ENCODE peak calls at places on chromosome 7, in six cellular contexts. One of them, this sample, is unnamed.

GRCh38 chr7:27196287-27196739 is 3.6 kb downstream of the HOXA13 start:
- DNase-seq in MM.1S: peak; percentile 75
- DNase-seq in ovary: peak; percentile 54
- DNase-seq in PC-3: peak; percentile 89
- DNase-seq in sigmoid colon: peak; percentile 94
- DNase-seq in uterus: peak; percentile 82
- DNase-seq in this sample: peak; percentile 83

GRCh38 chr7:80934286-80934685 is 15.4 kb upstream of the SEMA3C start:
- DNase-seq in MM.1S: no peak
- DNase-seq in ovary: no peak
- DNase-seq in PC-3: peak; percentile 32
- DNase-seq in sigmoid colon: no peak
- DNase-seq in uterus: no peak
- DNase-seq in this sample: no peak

GRCh38 chr7:24025094-24025493 is 258.9 kb upstream of the NPY start:
- DNase-seq in MM.1S: no peak
- DNase-seq in ovary: no peak
- DNase-seq in PC-3: peak; percentile 11
- DNase-seq in sigmoid colon: no peak
- DNase-seq in uterus: no peak
- DNase-seq in this sample: no peak

GRCh38 chr7:2661602-2662272 is 26.3 kb upstream of the AMZ1 start:
- DNase-seq in MM.1S: no peak
- DNase-seq in ovary: no peak
- DNase-seq in PC-3: no peak
- DNase-seq in sigmoid colon: no peak
- DNase-seq in uterus: no peak
- DNase-seq in this sample: no peak

GRCh38 chr7:135508853-135509588 is 881 bp downstream of the CNOT4 start:
- DNase-seq in MM.1S: peak; percentile 53
- DNase-seq in ovary: peak; percentile 13
- DNase-seq in PC-3: peak; percentile 21
- DNase-seq in sigmoid colon: no peak
- DNase-seq in uterus: no peak
- DNase-seq in this sample: peak; percentile 65

GRCh38 chr7:137986252-137987010 is 15.5 kb downstream of the CREB3L2 start:
- DNase-seq in MM.1S: no peak
- DNase-seq in ovary: peak; percentile 53
- DNase-seq in PC-3: no peak
- DNase-seq in sigmoid colon: peak; percentile 79
- DNase-seq in uterus: peak; percentile 64
- DNase-seq in this sample: no peak

GRCh38 chr7:138878847-138879246 is 80.9 kb upstream of the ATP6V0A4 start:
- DNase-seq in MM.1S: no peak
- DNase-seq in ovary: no peak
- DNase-seq in PC-3: no peak
- DNase-seq in sigmoid colon: no peak
- DNase-seq in uterus: no peak
- DNase-seq in this sample: no peak

GRCh38 chr7:132751282-132751647 is 175.0 kb upstream of the PLXNA4 start:
- DNase-seq in MM.1S: no peak
- DNase-seq in ovary: no peak
- DNase-seq in PC-3: no peak
- DNase-seq in sigmoid colon: no peak
- DNase-seq in uterus: no peak
- DNase-seq in this sample: no peak

GRCh38 chr7:24401628-24402593 is 117.9 kb downstream of the NPY start:
- DNase-seq in MM.1S: peak; percentile 65
- DNase-seq in ovary: no peak
- DNase-seq in PC-3: peak; percentile 65
- DNase-seq in sigmoid colon: no peak
- DNase-seq in uterus: no peak
- DNase-seq in this sample: peak; percentile 31

GRCh38 chr7:45239486-45239885 is 81.9 kb downstream of the RAMP3 start:
- DNase-seq in MM.1S: no peak
- DNase-seq in ovary: no peak
- DNase-seq in PC-3: peak; percentile 86
- DNase-seq in sigmoid colon: no peak
- DNase-seq in uterus: no peak
- DNase-seq in this sample: no peak

GRCh38 chr7:86908948-86909347 is 150.5 kb downstream of the ELAPOR2 start:
- DNase-seq in MM.1S: peak; percentile 30
- DNase-seq in ovary: no peak
- DNase-seq in PC-3: peak; percentile 6
- DNase-seq in sigmoid colon: no peak
- DNase-seq in uterus: no peak
- DNase-seq in this sample: no peak

GRCh38 chr7:44325181-44325671 is at the start of gene CAMK2B:
- DNase-seq in MM.1S: no peak
- DNase-seq in ovary: no peak
- DNase-seq in PC-3: no peak
- DNase-seq in sigmoid colon: no peak
- DNase-seq in uterus: no peak
- DNase-seq in this sample: no peak

GRCh38 chr7:86932038-86932512 is 127.4 kb downstream of the ELAPOR2 start:
- DNase-seq in MM.1S: no peak
- DNase-seq in ovary: no peak
- DNase-seq in PC-3: peak; percentile 74
- DNase-seq in sigmoid colon: no peak
- DNase-seq in uterus: no peak
- DNase-seq in this sample: no peak

GRCh38 chr7:142248-142955 is 50.0 kb upstream of the FAM20C start:
- DNase-seq in MM.1S: no peak
- DNase-seq in ovary: peak; percentile 83
- DNase-seq in PC-3: no peak
- DNase-seq in sigmoid colon: peak; percentile 80
- DNase-seq in uterus: peak; percentile 53
- DNase-seq in this sample: no peak

GRCh38 chr7:48360574-48360973 is 189.3 kb downstream of the ABCA13 start:
- DNase-seq in MM.1S: no peak
- DNase-seq in ovary: no peak
- DNase-seq in PC-3: peak; percentile 82
- DNase-seq in sigmoid colon: no peak
- DNase-seq in uterus: no peak
- DNase-seq in this sample: no peak

GRCh38 chr7:3157541-3158287 is 114.0 kb upstream of the CARD11 start:
- DNase-seq in MM.1S: no peak
- DNase-seq in ovary: no peak
- DNase-seq in PC-3: no peak
- DNase-seq in sigmoid colon: peak; percentile 60
- DNase-seq in uterus: no peak
- DNase-seq in this sample: no peak

GRCh38 chr7:30472081-30472770 is 6.4 kb downstream of the NOD1 start:
- DNase-seq in MM.1S: no peak
- DNase-seq in ovary: no peak
- DNase-seq in PC-3: no peak
- DNase-seq in sigmoid colon: peak; percentile 44
- DNase-seq in uterus: no peak
- DNase-seq in this sample: no peak

GRCh38 chr7:17802056-17802455 is 138.2 kb downstream of the SNX13 start:
- DNase-seq in MM.1S: no peak
- DNase-seq in ovary: no peak
- DNase-seq in PC-3: no peak
- DNase-seq in sigmoid colon: no peak
- DNase-seq in uterus: no peak
- DNase-seq in this sample: no peak

GRCh38 chr7:38232475-38233366 is 40.7 kb downstream of the TARP start:
- DNase-seq in MM.1S: no peak
- DNase-seq in ovary: no peak
- DNase-seq in PC-3: no peak
- DNase-seq in sigmoid colon: no peak
- DNase-seq in uterus: no peak
- DNase-seq in this sample: peak; percentile 42

GRCh38 chr7:23332881-23333612 is 33.9 kb downstream of the MALSU1 start:
- DNase-seq in MM.1S: no peak
- DNase-seq in ovary: peak; percentile 55
- DNase-seq in PC-3: peak; percentile 86
- DNase-seq in sigmoid colon: no peak
- DNase-seq in uterus: peak; percentile 37
- DNase-seq in this sample: no peak

GRCh38 chr7:141754939-141755338 is 9.0 kb upstream of the TAS2R3 start:
- DNase-seq in MM.1S: peak; percentile 25
- DNase-seq in ovary: no peak
- DNase-seq in PC-3: peak; percentile 47
- DNase-seq in sigmoid colon: no peak
- DNase-seq in uterus: no peak
- DNase-seq in this sample: no peak

GRCh38 chr7:27510550-27510949 is 152.1 kb downstream of the HIBADH start:
- DNase-seq in MM.1S: no peak
- DNase-seq in ovary: no peak
- DNase-seq in PC-3: no peak
- DNase-seq in sigmoid colon: no peak
- DNase-seq in uterus: no peak
- DNase-seq in this sample: no peak

GRCh38 chr7:28183627-28184026 is 3.0 kb upstream of the JAZF1 start:
- DNase-seq in MM.1S: no peak
- DNase-seq in ovary: no peak
- DNase-seq in PC-3: no peak
- DNase-seq in sigmoid colon: no peak
- DNase-seq in uterus: no peak
- DNase-seq in this sample: no peak

GRCh38 chr7:159188011-159188410 is 43.3 kb upstream of the VIPR2 start:
- DNase-seq in MM.1S: no peak
- DNase-seq in ovary: no peak
- DNase-seq in PC-3: no peak
- DNase-seq in sigmoid colon: no peak
- DNase-seq in uterus: no peak
- DNase-seq in this sample: no peak

GRCh38 chr7:90594791-90595317 is 1.3 kb upstream of the CDK14 start:
- DNase-seq in MM.1S: no peak
- DNase-seq in ovary: peak; percentile 36
- DNase-seq in PC-3: peak; percentile 90
- DNase-seq in sigmoid colon: peak; percentile 77
- DNase-seq in uterus: peak; percentile 54
- DNase-seq in this sample: no peak

GRCh38 chr7:112420236-112420945 is 29.9 kb upstream of the IFRD1 start:
- DNase-seq in MM.1S: no peak
- DNase-seq in ovary: no peak
- DNase-seq in PC-3: peak; percentile 59
- DNase-seq in sigmoid colon: no peak
- DNase-seq in uterus: no peak
- DNase-seq in this sample: no peak

GRCh38 chr7:389911-390601 is 100.1 kb downstream of the FOXL3 start:
- DNase-seq in MM.1S: no peak
- DNase-seq in ovary: no peak
- DNase-seq in PC-3: no peak
- DNase-seq in sigmoid colon: no peak
- DNase-seq in uterus: peak; percentile 8
- DNase-seq in this sample: no peak

GRCh38 chr7:28272461-28272877 is 91.9 kb upstream of the JAZF1 start:
- DNase-seq in MM.1S: no peak
- DNase-seq in ovary: peak; percentile 41
- DNase-seq in PC-3: peak; percentile 17
- DNase-seq in sigmoid colon: peak; percentile 70
- DNase-seq in uterus: peak; percentile 51
- DNase-seq in this sample: peak; percentile 28

DNA sequence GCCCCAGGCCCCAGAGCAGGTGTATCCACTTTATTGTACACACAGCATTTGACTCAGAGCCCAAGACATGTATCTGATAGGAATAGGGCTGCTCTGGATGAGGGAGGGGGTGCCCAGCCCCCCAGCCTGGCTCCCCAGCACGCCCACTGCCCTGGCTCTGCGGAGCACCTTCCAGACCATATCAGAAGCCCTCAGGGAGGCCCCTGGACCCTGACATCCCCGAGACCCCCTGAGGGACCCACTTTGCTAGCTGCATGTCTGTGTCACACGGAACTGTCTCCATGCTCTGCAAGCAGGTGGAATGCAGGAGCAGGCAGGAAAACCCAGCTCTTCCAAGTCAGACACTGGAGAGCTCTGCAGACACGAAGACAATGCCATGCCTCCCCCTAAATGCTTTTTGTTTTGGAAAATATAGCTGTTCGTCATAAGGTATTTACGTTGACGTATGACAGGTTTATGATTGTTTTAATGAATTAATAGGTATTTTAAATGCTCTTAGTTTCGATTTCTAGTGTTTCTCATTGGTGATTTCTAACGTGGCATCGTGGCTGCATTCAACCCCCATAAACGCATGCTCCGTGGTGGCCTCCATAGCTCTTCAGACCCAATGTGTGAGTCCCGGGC is 92.8 kb upstream of the INSIG1 start:
- DNase-seq in MM.1S: no peak
- DNase-seq in ovary: no peak
- DNase-seq in PC-3: no peak
- DNase-seq in sigmoid colon: peak; percentile 64
- DNase-seq in uterus: no peak
- DNase-seq in this sample: no peak
- H3K27ac ChIP-seq in MM.1S: peak overlapping the region; percentile 88
- H3K27ac ChIP-seq in ovary: no peak overlapping the region
- H3K27ac ChIP-seq in PC-3: peak overlapping the region; percentile 97
- H3K27ac ChIP-seq in sigmoid colon: peak overlapping the region; percentile 61
- H3K27ac ChIP-seq in uterus: peak overlapping the region; percentile 90
- H3K27ac ChIP-seq in this sample: peak overlapping the region; percentile 93

DNA sequence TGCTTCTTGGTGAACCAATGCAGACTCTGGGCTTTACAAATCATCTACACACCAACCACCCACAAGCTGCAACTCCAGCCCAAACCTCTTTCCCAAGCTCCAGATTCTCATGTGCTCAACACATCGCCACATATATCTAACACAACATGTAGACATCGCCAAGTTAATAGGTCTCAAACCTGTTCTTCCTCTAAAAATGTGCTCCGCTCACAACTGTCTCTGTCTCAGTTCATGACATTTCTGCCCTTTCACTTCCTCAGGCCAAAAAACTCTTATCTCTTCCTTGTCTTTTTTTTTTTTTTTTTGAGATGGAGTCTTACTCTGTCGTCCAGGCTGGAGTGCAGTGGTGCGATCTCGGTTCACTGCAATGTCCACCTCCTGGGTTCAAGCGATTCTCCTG is 95.7 kb upstream of the EEPD1 start:
- DNase-seq in MM.1S: no peak
- DNase-seq in ovary: no peak
- DNase-seq in PC-3: no peak
- DNase-seq in sigmoid colon: no peak
- DNase-seq in uterus: no peak
- DNase-seq in this sample: no peak
- H3K4me3 ChIP-seq in MM.1S: no peak overlapping the region
- H3K4me3 ChIP-seq in ovary: no peak overlapping the region
- H3K4me3 ChIP-seq in PC-3: no peak overlapping the region
- H3K4me3 ChIP-seq in sigmoid colon: no peak overlapping the region
- H3K4me3 ChIP-seq in uterus: no peak overlapping the region
- H3K4me3 ChIP-seq in this sample: no peak overlapping the region

GRCh38 chr7:41981046-41982040 is 255.7 kb downstream of the GLI3 start:
- DNase-seq in MM.1S: no peak
- DNase-seq in ovary: no peak
- DNase-seq in PC-3: peak; percentile 8
- DNase-seq in sigmoid colon: no peak
- DNase-seq in uterus: no peak
- DNase-seq in this sample: no peak
- H3K27ac ChIP-seq in MM.1S: no peak overlapping the region
- H3K27ac ChIP-seq in ovary: no peak overlapping the region
- H3K27ac ChIP-seq in PC-3: no peak overlapping the region
- H3K27ac ChIP-seq in sigmoid colon: peak overlapping the region; percentile 70
- H3K27ac ChIP-seq in uterus: peak overlapping the region; percentile 8
- H3K27ac ChIP-seq in this sample: no peak overlapping the region

DNA sequence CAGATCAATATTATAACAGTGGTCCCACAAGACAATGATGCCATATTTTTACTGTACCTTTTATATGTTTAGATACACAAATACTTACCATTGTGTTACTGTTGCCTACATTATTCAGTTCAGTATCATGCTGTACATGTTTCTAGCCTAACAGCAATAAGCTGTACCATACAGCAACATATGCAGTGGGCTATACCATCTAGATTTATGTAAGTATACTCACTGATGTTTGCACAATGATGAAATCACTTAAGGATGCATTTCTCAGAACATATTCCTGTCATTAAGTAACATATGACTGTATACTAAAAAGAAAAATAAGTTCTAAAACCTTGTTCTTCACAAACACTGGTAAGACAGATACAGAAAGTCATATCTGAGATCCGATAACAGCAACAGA is 468.6 kb upstream of the SEMA3A start:
- DNase-seq in MM.1S: no peak
- DNase-seq in ovary: no peak
- DNase-seq in PC-3: peak; percentile 43
- DNase-seq in sigmoid colon: no peak
- DNase-seq in uterus: no peak
- DNase-seq in this sample: no peak
- H3K4me3 ChIP-seq in MM.1S: no peak overlapping the region
- H3K4me3 ChIP-seq in ovary: no peak overlapping the region
- H3K4me3 ChIP-seq in PC-3: no peak overlapping the region
- H3K4me3 ChIP-seq in sigmoid colon: peak overlapping the region; percentile 18
- H3K4me3 ChIP-seq in uterus: no peak overlapping the region
- H3K4me3 ChIP-seq in this sample: no peak overlapping the region

This sample was measured in CD4-positive, CD25-positive, alpha-beta regulatory T cell.